ENCODE peak calls at places on chromosomes 5 and 9, in seven cellular contexts. D is SW 1271; S is iPS-NIHi11; P is EH; H is central memory CD4-positive, alpha-beta T cell; A is GM12865; Y is GM23338. K is an unnamed sample.

GRCh38 chr9:118148990-118149389 is 444.8 kb downstream of the TLR4 start:
- DNase-seq in D (no peak), S (peak; percentile 7), P (no peak), H (no peak), A (no peak), Y (peak; percentile 9), K (no peak)

GRCh38 chr9:121281614-121282291 is 13.8 kb downstream of the GSN start:
- DNase-seq in D (peak; percentile 56), S (peak; percentile 54), P (peak; percentile 69), H (no peak), A (no peak), Y (no peak), K (no peak)

GRCh38 chr9:100324594-100325200 is 28.0 kb downstream of the TEX10 start:
- DNase-seq in D (no peak), S (no peak), P (peak; percentile 55), H (peak; percentile 19), A (peak; percentile 30), Y (peak; percentile 72), K (peak; percentile 22)

GRCh38 chr5:1448511-1449011 is 3.3 kb upstream of the SLC6A3 start:
- DNase-seq in D (no peak), S (no peak), P (no peak), H (no peak), A (no peak), Y (no peak), K (no peak)

GRCh38 chr5:139837711-139838380 is 42.2 kb downstream of the PSD2 start:
- DNase-seq in D (no peak), S (no peak), P (no peak), H (no peak), A (no peak), Y (no peak), K (no peak)

GRCh38 chr9:108842610-108843295 is 13.0 kb downstream of the ACTL7B start:
- DNase-seq in D (no peak), S (no peak), P (no peak), H (no peak), A (peak; percentile 41), Y (peak; percentile 12), K (no peak)

GRCh38 chr5:110727025-110727314 is 499 bp upstream of the TMEM232 start:
- DNase-seq in D (no peak), S (no peak), P (no peak), H (no peak), A (no peak), Y (peak; percentile 37), K (no peak)

GRCh38 chr5:139474815-139475791 is 4.3 kb downstream of the SMIM33 start:
- DNase-seq in D (no peak), S (no peak), P (peak; percentile 84), H (peak; percentile 28), A (no peak), Y (no peak), K (no peak)

GRCh38 chr9:97717866-97718265 is 20.7 kb upstream of the XPA start:
- DNase-seq in D (no peak), S (no peak), P (no peak), H (no peak), A (no peak), Y (no peak), K (no peak)

GRCh38 chr5:37847978-37848425 is 8.2 kb upstream of the GDNF start:
- DNase-seq in D (no peak), S (no peak), P (peak; percentile 68), H (no peak), A (peak; percentile 59), Y (no peak), K (no peak)

GRCh38 chr9:99411479-99412100 is 189.5 kb downstream of the SEC61B start:
- DNase-seq in D (no peak), S (peak; percentile 28), P (no peak), H (no peak), A (no peak), Y (peak; percentile 27), K (no peak)

GRCh38 chr5:431001-431710 is 11.8 kb upstream of the EXOC3 start:
- DNase-seq in D (no peak), S (peak; percentile 94), P (peak; percentile 45), H (no peak), A (peak; percentile 75), Y (peak; percentile 77), K (no peak)

GRCh38 chr9:18142964-18143363 is 331.0 kb upstream of the ADAMTSL1 start:
- DNase-seq in D (no peak), S (no peak), P (peak; percentile 8), H (no peak), A (no peak), Y (peak; percentile 54), K (no peak)

GRCh38 chr5:151757233-151758140 is 944 bp downstream of the ATOX1 start:
- DNase-seq in D (no peak), S (no peak), P (no peak), H (no peak), A (peak; percentile 36), Y (peak; percentile 40), K (no peak)

GRCh38 chr5:149581192-149581861 is at the start of gene ARHGEF37:
- DNase-seq in D (no peak), S (peak; percentile 59), P (peak; percentile 63), H (peak; percentile 20), A (peak; percentile 27), Y (peak; percentile 71), K (no peak)

GRCh38 chr5:139149477-139150199 is 48.5 kb downstream of the SIL1 start:
- DNase-seq in D (no peak), S (no peak), P (peak; percentile 58), H (no peak), A (no peak), Y (no peak), K (no peak)

GRCh38 chr5:91272858-91273257 is 110.3 kb downstream of the ARRDC3 start:
- DNase-seq in D (no peak), S (no peak), P (peak; percentile 86), H (no peak), A (peak; percentile 92), Y (no peak), K (no peak)

GRCh38 chr9:4327504-4328191 is 27.8 kb upstream of the GLIS3 start:
- DNase-seq in D (no peak), S (no peak), P (peak; percentile 80), H (no peak), A (no peak), Y (peak; percentile 49), K (no peak)

GRCh38 chr9:100104314-100104713 is 5.3 kb downstream of the INVS start:
- DNase-seq in D (no peak), S (no peak), P (no peak), H (no peak), A (no peak), Y (peak; percentile 33), K (no peak)

GRCh38 chr9:115013998-115014397 is 83.6 kb upstream of the TNFSF8 start:
- DNase-seq in D (no peak), S (peak; percentile 83), P (peak; percentile 80), H (peak; percentile 76), A (peak; percentile 79), Y (peak; percentile 78), K (peak; percentile 67)

GRCh38 chr5:84131372-84131771 is 253.3 kb downstream of the EDIL3 start:
- DNase-seq in D (no peak), S (no peak), P (no peak), H (no peak), A (no peak), Y (no peak), K (no peak)

GRCh38 chr5:154627711-154628678 is 127.2 kb upstream of the LARP1 start:
- DNase-seq in D (no peak), S (no peak), P (peak; percentile 91), H (no peak), A (no peak), Y (no peak), K (no peak)

GRCh38 chr9:37800631-37801286 is at the start of gene DCAF10:
- DNase-seq in D (no peak), S (peak; percentile 90), P (peak; percentile 79), H (peak; percentile 83), A (peak; percentile 93), Y (peak; percentile 93), K (peak; percentile 90)

GRCh38 chr9:94031946-94032345 is 52.3 kb upstream of the PTPDC1 start:
- DNase-seq in D (no peak), S (no peak), P (peak; percentile 26), H (no peak), A (no peak), Y (no peak), K (no peak)

GRCh38 chr5:116442095-116442534 is 132.5 kb downstream of the SEMA6A start:
- DNase-seq in D (no peak), S (peak; percentile 44), P (peak; percentile 37), H (no peak), A (no peak), Y (peak; percentile 48), K (no peak)

GRCh38 chr5:137733011-137733410 is 2.9 kb downstream of the KLHL3 start:
- DNase-seq in D (no peak), S (no peak), P (no peak), H (no peak), A (no peak), Y (no peak), K (no peak)

GRCh38 chr5:113047733-113048652 is 71.4 kb downstream of the DCP2 start:
- DNase-seq in D (no peak), S (no peak), P (no peak), H (no peak), A (peak; percentile 51), Y (no peak), K (no peak)

GRCh38 chr5:160171656-160172055 is 52.4 kb upstream of the PWWP2A start:
- DNase-seq in D (no peak), S (no peak), P (no peak), H (no peak), A (no peak), Y (no peak), K (no peak)

GRCh38 chr9:131477367-131477766 is 25.4 kb upstream of the POMT1 start:
- DNase-seq in D (no peak), S (no peak), P (no peak), H (no peak), A (no peak), Y (no peak), K (no peak)